ENCODE peak calls at places on chromosomes 11 and 22, in seven cellular contexts. One of them, this sample, is unnamed. For H3K79me1, the result is how much of the 10 kb centered on the place peaks cover.

GRCh38 chr11:59152312-59152967 is 9.8 kb downstream of the FAM111A start:
- DNase-seq in neuronal stem cell: no peak
- DNase-seq in IMR-90: no peak
- DNase-seq in mesendoderm: no peak
- DNase-seq in mesenchymal stem cell: no peak
- DNase-seq in H1: no peak
- DNase-seq in H9: no peak
- DNase-seq in this sample: no peak

GRCh38 chr11:118144301-118144701 is 8.3 kb downstream of the SCN4B start:
- DNase-seq in mesendoderm: no peak
- DNase-seq in H1: no peak
- DNase-seq in mesenchymal stem cell: no peak
- DNase-seq in IMR-90: no peak
- DNase-seq in H9: no peak
- DNase-seq in neuronal stem cell: no peak
- DNase-seq in this sample: no peak

GRCh38 chr11:23404225-23405160 is 544.2 kb upstream of the CCDC179 start:
- DNase-seq in H1: no peak
- DNase-seq in IMR-90: no peak
- DNase-seq in mesenchymal stem cell: no peak
- DNase-seq in neuronal stem cell: no peak
- DNase-seq in H9: no peak
- DNase-seq in mesendoderm: no peak
- DNase-seq in this sample: no peak

GRCh38 chr11:2774173-2775082 is 74.6 kb upstream of the KCNQ1OT1 start:
- DNase-seq in mesendoderm: no peak
- DNase-seq in H9: no peak
- DNase-seq in neuronal stem cell: no peak
- DNase-seq in mesenchymal stem cell: no peak
- DNase-seq in IMR-90: no peak
- DNase-seq in H1: no peak
- DNase-seq in this sample: no peak

GRCh38 chr11:15967966-15968365 is 388.4 kb downstream of the SOX6 start:
- DNase-seq in mesenchymal stem cell: peak
- DNase-seq in mesendoderm: no peak
- DNase-seq in H9: no peak
- DNase-seq in neuronal stem cell: no peak
- DNase-seq in IMR-90: peak
- DNase-seq in H1: no peak
- DNase-seq in this sample: peak

GRCh38 chr11:105399505-105399904 is 210.4 kb upstream of the GRIA4 start:
- DNase-seq in H9: no peak
- DNase-seq in mesendoderm: no peak
- DNase-seq in H1: no peak
- DNase-seq in neuronal stem cell: no peak
- DNase-seq in mesenchymal stem cell: no peak
- DNase-seq in IMR-90: no peak
- DNase-seq in this sample: peak

GRCh38 chr11:66559862-66560676 is 8.3 kb downstream of the CTSF start:
- DNase-seq in mesenchymal stem cell: no peak
- DNase-seq in IMR-90: no peak
- DNase-seq in H9: no peak
- DNase-seq in neuronal stem cell: no peak
- DNase-seq in mesendoderm: no peak
- DNase-seq in H1: no peak
- DNase-seq in this sample: no peak

GRCh38 chr11:11186249-11186648 is 166.8 kb downstream of the CSNK2A3 start:
- DNase-seq in neuronal stem cell: no peak
- DNase-seq in H1: no peak
- DNase-seq in IMR-90: no peak
- DNase-seq in H9: no peak
- DNase-seq in mesenchymal stem cell: no peak
- DNase-seq in mesendoderm: no peak
- DNase-seq in this sample: no peak

GRCh38 chr11:105229257-105229656 is 89.7 kb upstream of the CARD18 start:
- DNase-seq in H9: no peak
- DNase-seq in H1: no peak
- DNase-seq in neuronal stem cell: no peak
- DNase-seq in IMR-90: peak
- DNase-seq in mesendoderm: no peak
- DNase-seq in mesenchymal stem cell: no peak
- DNase-seq in this sample: no peak

GRCh38 chr22:21947040-21948014 is 5.3 kb downstream of the PPM1F start:
- DNase-seq in H9: peak
- DNase-seq in mesenchymal stem cell: peak
- DNase-seq in neuronal stem cell: peak
- DNase-seq in mesendoderm: peak
- DNase-seq in H1: peak
- DNase-seq in IMR-90: peak
- DNase-seq in this sample: no peak

GRCh38 chr22:17871726-17872458 is 97.6 kb upstream of the BID start:
- DNase-seq in neuronal stem cell: no peak
- DNase-seq in mesendoderm: no peak
- DNase-seq in H9: no peak
- DNase-seq in mesenchymal stem cell: no peak
- DNase-seq in H1: no peak
- DNase-seq in IMR-90: no peak
- DNase-seq in this sample: peak

GRCh38 chr11:20671856-20672546 is 2.6 kb downstream of the NELL1 start:
- DNase-seq in mesendoderm: peak
- DNase-seq in neuronal stem cell: no peak
- DNase-seq in mesenchymal stem cell: no peak
- DNase-seq in H9: no peak
- DNase-seq in IMR-90: no peak
- DNase-seq in H1: no peak
- DNase-seq in this sample: no peak

GRCh38 chr11:96154802-96155520 is 188.0 kb downstream of the MAML2 start:
- DNase-seq in neuronal stem cell: no peak
- DNase-seq in H9: no peak
- DNase-seq in H1: no peak
- DNase-seq in IMR-90: peak
- DNase-seq in mesendoderm: peak
- DNase-seq in mesenchymal stem cell: peak
- DNase-seq in this sample: peak

GRCh38 chr22:35601743-35602633 is 15.1 kb downstream of the MB start:
- DNase-seq in H1: no peak
- DNase-seq in mesendoderm: no peak
- DNase-seq in IMR-90: peak
- DNase-seq in mesenchymal stem cell: peak
- DNase-seq in neuronal stem cell: no peak
- DNase-seq in H9: no peak
- DNase-seq in this sample: peak

GRCh38 chr11:16266021-16266420 is 90.3 kb downstream of the SOX6 start:
- DNase-seq in H1: no peak
- DNase-seq in mesenchymal stem cell: no peak
- DNase-seq in H9: no peak
- DNase-seq in neuronal stem cell: no peak
- DNase-seq in IMR-90: no peak
- DNase-seq in mesendoderm: no peak
- DNase-seq in this sample: no peak

GRCh38 chr11:59669611-59670009 is 773 bp upstream of the PATL1 start:
- DNase-seq in H9: no peak
- DNase-seq in IMR-90: peak
- DNase-seq in mesendoderm: peak
- DNase-seq in neuronal stem cell: no peak
- DNase-seq in H1: peak
- DNase-seq in mesenchymal stem cell: peak
- DNase-seq in this sample: peak

GRCh38 chr11:124600924-124601323 is 10.3 kb upstream of the PANX3 start:
- DNase-seq in neuronal stem cell: no peak
- DNase-seq in H1: no peak
- DNase-seq in H9: no peak
- DNase-seq in mesenchymal stem cell: no peak
- DNase-seq in IMR-90: no peak
- DNase-seq in mesendoderm: no peak
- DNase-seq in this sample: no peak

DNA sequence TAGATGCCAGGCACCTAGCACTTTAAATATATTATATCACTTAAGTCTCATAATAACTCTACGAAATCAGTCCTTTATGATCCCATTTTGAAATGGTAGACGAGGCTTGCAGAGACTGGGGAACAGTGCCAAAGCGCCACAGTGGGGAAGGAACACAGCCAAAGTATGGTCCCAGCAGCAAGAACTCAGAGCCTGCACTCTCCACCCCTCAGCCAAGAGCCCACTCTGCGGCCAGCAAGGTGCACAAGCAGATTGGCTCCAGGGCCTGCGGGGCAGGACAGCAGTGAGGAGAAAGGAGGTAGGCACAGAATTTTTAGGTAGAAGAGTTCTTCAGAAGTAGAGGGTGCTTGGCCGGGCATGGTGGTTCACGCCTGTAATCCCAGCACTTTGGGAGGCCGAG is 61.4 kb downstream of the NRXN2 start:
- DNase-seq in neuronal stem cell: no peak
- DNase-seq in H9: no peak
- DNase-seq in H1: no peak
- DNase-seq in mesenchymal stem cell: no peak
- DNase-seq in IMR-90: no peak
- DNase-seq in mesendoderm: no peak
- DNase-seq in this sample: no peak
- H3K79me1 ChIP-seq in neuronal stem cell: under half
- H3K79me1 ChIP-seq in H9: under half
- H3K79me1 ChIP-seq in H1: under half
- H3K79me1 ChIP-seq in mesenchymal stem cell: under half
- H3K79me1 ChIP-seq in IMR-90: under half
- H3K79me1 ChIP-seq in mesendoderm: under half
- H3K79me1 ChIP-seq in this sample: under half

DNA sequence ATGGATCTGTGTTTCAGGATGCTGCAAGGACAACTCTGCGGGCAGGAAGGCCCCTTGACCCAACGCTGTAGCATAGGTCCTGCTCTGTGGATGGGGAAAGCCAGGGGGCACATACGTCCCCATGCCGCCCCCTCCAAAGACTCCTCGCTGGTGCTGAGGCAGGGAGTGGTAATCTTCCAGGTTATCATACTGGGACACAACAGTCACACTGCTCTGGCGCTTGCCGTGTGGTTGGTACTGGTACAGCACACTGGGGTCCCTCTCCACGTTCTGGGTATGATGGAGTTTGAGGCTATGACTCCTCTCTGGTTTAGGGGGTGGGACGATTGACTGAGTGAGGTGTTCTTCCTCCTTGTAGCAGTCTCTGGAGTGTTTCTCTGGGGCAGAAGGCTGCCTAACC is 26.2 kb upstream of the TP53AIP1 start:
- DNase-seq in H9: no peak
- DNase-seq in neuronal stem cell: no peak
- DNase-seq in IMR-90: no peak
- DNase-seq in H1: no peak
- DNase-seq in mesenchymal stem cell: no peak
- DNase-seq in mesendoderm: peak
- DNase-seq in this sample: no peak
- H3K79me1 ChIP-seq in H9: under half
- H3K79me1 ChIP-seq in neuronal stem cell: under half
- H3K79me1 ChIP-seq in IMR-90: under half
- H3K79me1 ChIP-seq in H1: under half
- H3K79me1 ChIP-seq in mesenchymal stem cell: under half
- H3K79me1 ChIP-seq in mesendoderm: under half
- H3K79me1 ChIP-seq in this sample: under half

GRCh38 chr22:19597399-19597735 is 73.2 kb upstream of the CLDN5 start:
- DNase-seq in neuronal stem cell: no peak
- DNase-seq in mesendoderm: no peak
- DNase-seq in H9: no peak
- DNase-seq in H1: no peak
- DNase-seq in mesenchymal stem cell: peak
- DNase-seq in IMR-90: no peak
- DNase-seq in this sample: no peak

GRCh38 chr22:19598054-19598855 is 74.0 kb upstream of the CLDN5 start:
- DNase-seq in mesendoderm: no peak
- DNase-seq in H1: no peak
- DNase-seq in neuronal stem cell: no peak
- DNase-seq in H9: no peak
- DNase-seq in mesenchymal stem cell: no peak
- DNase-seq in IMR-90: no peak
- DNase-seq in this sample: no peak

GRCh38 chr22:19599004-19599403 is 74.8 kb upstream of the CLDN5 start:
- DNase-seq in mesendoderm: no peak
- DNase-seq in mesenchymal stem cell: no peak
- DNase-seq in neuronal stem cell: no peak
- DNase-seq in H9: no peak
- DNase-seq in H1: no peak
- DNase-seq in IMR-90: no peak
- DNase-seq in this sample: no peak

GRCh38 chr22:19595532-19595931 is 71.3 kb upstream of the CLDN5 start:
- DNase-seq in IMR-90: no peak
- DNase-seq in H9: no peak
- DNase-seq in mesendoderm: no peak
- DNase-seq in H1: no peak
- DNase-seq in mesenchymal stem cell: no peak
- DNase-seq in neuronal stem cell: no peak
- DNase-seq in this sample: no peak

DNA sequence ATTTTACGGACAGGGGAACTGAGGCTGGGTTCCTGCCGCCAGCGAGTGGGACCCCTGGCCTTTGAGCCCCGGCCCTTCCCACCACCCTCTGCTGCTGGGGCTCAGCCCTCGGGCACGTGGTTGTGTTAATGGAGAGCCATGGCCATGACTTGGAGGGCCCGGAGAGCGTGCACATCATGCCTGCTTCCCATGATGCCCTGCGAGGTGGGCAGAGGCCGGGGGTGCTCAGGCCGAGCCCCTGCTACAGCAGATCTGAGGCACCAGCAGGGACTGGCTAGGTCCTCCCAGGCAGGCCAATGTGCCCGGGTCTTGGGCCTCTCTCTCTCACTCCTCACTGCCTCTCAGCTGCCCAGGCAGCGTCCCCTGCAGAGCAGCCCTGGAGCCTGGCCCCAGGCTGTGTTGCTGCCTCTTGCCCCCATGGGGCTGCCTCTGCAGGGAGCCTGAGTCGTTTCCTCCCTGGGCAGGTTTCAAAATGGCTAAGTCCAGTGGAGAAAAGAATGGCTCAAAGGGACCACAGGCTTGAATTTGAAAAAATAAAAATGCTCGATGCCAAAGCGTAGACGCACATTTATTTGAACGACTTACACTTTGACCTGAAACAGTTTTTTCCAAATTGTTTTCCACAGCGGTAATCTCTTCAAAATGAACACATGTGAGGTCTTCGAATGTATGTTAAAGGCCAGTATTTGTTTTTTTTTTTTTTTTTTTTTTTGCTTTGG is 72.6 kb upstream of the CLDN5 start:
- DNase-seq in IMR-90: no peak
- DNase-seq in H9: no peak
- DNase-seq in mesenchymal stem cell: peak
- DNase-seq in H1: no peak
- DNase-seq in mesendoderm: no peak
- DNase-seq in neuronal stem cell: no peak
- DNase-seq in this sample: peak
- H3K79me1 ChIP-seq in IMR-90: under half
- H3K79me1 ChIP-seq in H9: under half
- H3K79me1 ChIP-seq in mesenchymal stem cell: under half
- H3K79me1 ChIP-seq in H1: under half
- H3K79me1 ChIP-seq in mesendoderm: under half
- H3K79me1 ChIP-seq in neuronal stem cell: under half
- H3K79me1 ChIP-seq in this sample: under half

DNA sequence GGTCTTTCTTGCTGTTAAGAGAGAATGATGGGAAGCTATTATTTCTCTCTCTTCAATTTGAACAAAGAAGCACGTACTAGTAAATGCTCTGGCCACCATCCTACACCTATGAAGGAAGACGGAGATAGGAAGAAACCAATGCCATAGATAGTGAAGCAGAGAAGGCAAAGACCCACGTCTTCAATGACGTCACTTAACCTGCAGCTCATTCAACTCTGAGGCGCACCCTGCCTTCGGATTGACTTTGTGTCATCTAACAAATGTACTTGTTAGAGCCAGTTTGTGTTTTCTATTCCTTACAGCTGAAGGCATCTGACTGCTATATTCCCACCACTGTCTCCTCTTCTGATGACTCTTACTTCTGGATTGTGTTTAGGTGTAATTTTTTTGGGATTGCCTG is 332.5 kb upstream of the DDI1 start:
- DNase-seq in neuronal stem cell: no peak
- DNase-seq in H1: no peak
- DNase-seq in mesendoderm: no peak
- DNase-seq in mesenchymal stem cell: no peak
- DNase-seq in IMR-90: no peak
- DNase-seq in H9: no peak
- DNase-seq in this sample: no peak
- H3K79me1 ChIP-seq in neuronal stem cell: under half
- H3K79me1 ChIP-seq in H1: under half
- H3K79me1 ChIP-seq in mesendoderm: under half
- H3K79me1 ChIP-seq in mesenchymal stem cell: under half
- H3K79me1 ChIP-seq in IMR-90: under half
- H3K79me1 ChIP-seq in H9: under half
- H3K79me1 ChIP-seq in this sample: under half

This sample was measured in trophoblast cell.